ENCODE peak calls at places on chromosomes 13 and 19, in nine cellular contexts. D is astrocyte of the cerebellum, X is ascending aorta, E is fibroblast of mammary gland, N is AG09319, Q is AG10803, M is GM23338, H is mucosa of descending colon, R is HFFc6. T is an unnamed sample.

GRCh38 chr19:34232566-34233481 is 21.5 kb upstream of the GARRE1 start:
- DNase-seq in X (peak; percentile 77), H (no peak), M (no peak), R (peak; percentile 96), D (peak; percentile 95), E (peak; percentile 92), Q (peak; percentile 94), N (peak; percentile 62), T (peak; percentile 76)

GRCh38 chr19:48113190-48113917 is 2.7 kb upstream of the PLA2G4C start:
- DNase-seq in X (no peak), D (no peak), R (no peak), M (no peak), Q (no peak), E (no peak), N (no peak), H (no peak), T (no peak)

GRCh38 chr19:48724796-48725753 is 5.5 kb upstream of the MAMSTR start:
- DNase-seq in D (peak; percentile 71), H (no peak), R (peak; percentile 78), E (peak; percentile 97), Q (peak; percentile 79), X (peak; percentile 89), M (peak; percentile 92), N (no peak), T (peak; percentile 38)

GRCh38 chr13:102293723-102294122 is 108.1 kb downstream of the FGF14 start:
- DNase-seq in R (no peak), H (no peak), E (no peak), M (no peak), D (no peak), N (no peak), Q (no peak), X (no peak), T (no peak)

GRCh38 chr19:15640294-15640903 is at the start of gene CYP4F3:
- DNase-seq in Q (no peak), X (no peak), E (no peak), D (no peak), H (peak; percentile 98), M (no peak), R (no peak), N (no peak), T (peak; percentile 93)

GRCh38 chr13:73991884-73992283 is 142.3 kb downstream of the KLF12 start:
- DNase-seq in N (no peak), Q (no peak), M (no peak), H (no peak), R (no peak), D (no peak), X (no peak), E (no peak), T (no peak)

GRCh38 chr19:33052352-33052972 is 12.2 kb downstream of the RHPN2 start:
- DNase-seq in N (no peak), M (no peak), Q (peak; percentile 49), E (peak; percentile 45), D (no peak), H (peak; percentile 59), X (no peak), R (peak; percentile 28), T (peak; percentile 66)

GRCh38 chr13:112892759-112893569 is 76.0 kb upstream of the MCF2L start:
- DNase-seq in Q (no peak), N (no peak), X (no peak), H (peak; percentile 46), M (no peak), R (no peak), D (no peak), E (no peak), T (peak; percentile 15)

GRCh38 chr13:44294868-44295267 is 78.8 kb upstream of the SERP2 start:
- DNase-seq in X (peak; percentile 3), M (no peak), D (no peak), N (no peak), E (no peak), H (no peak), Q (no peak), R (no peak), T (no peak)

GRCh38 chr19:10812902-10813404 is 23.1 kb downstream of the TMED1 start:
- DNase-seq in H (peak; percentile 42), Q (peak; percentile 95), M (no peak), E (peak; percentile 97), D (peak; percentile 49), R (peak; percentile 97), N (peak; percentile 81), X (peak; percentile 89), T (no peak)

GRCh38 chr13:112880976-112881540 is 88.0 kb upstream of the MCF2L start:
- DNase-seq in D (no peak), X (no peak), H (no peak), N (no peak), Q (no peak), E (no peak), M (no peak), R (no peak), T (no peak)

GRCh38 chr13:114130708-114131580 is 1.5 kb downstream of the RASA3 start:
- DNase-seq in N (peak; percentile 42), E (peak; percentile 89), H (no peak), Q (peak; percentile 88), D (peak; percentile 85), M (peak; percentile 78), R (peak; percentile 96), X (peak; percentile 88), T (no peak)

GRCh38 chr13:111215081-111216047 is 100.3 kb downstream of the ARHGEF7 start:
- DNase-seq in H (no peak), R (no peak), X (peak; percentile 51), N (no peak), M (peak; percentile 64), D (no peak), E (no peak), Q (no peak), T (no peak)

GRCh38 chr19:49690656-49691242 is at the start of gene CPT1C:
- DNase-seq in M (peak; percentile 97), E (peak; percentile 74), N (peak; percentile 49), X (peak; percentile 82), H (peak; percentile 67), Q (peak; percentile 67), D (peak; percentile 48), R (peak; percentile 77), T (no peak)

DNA sequence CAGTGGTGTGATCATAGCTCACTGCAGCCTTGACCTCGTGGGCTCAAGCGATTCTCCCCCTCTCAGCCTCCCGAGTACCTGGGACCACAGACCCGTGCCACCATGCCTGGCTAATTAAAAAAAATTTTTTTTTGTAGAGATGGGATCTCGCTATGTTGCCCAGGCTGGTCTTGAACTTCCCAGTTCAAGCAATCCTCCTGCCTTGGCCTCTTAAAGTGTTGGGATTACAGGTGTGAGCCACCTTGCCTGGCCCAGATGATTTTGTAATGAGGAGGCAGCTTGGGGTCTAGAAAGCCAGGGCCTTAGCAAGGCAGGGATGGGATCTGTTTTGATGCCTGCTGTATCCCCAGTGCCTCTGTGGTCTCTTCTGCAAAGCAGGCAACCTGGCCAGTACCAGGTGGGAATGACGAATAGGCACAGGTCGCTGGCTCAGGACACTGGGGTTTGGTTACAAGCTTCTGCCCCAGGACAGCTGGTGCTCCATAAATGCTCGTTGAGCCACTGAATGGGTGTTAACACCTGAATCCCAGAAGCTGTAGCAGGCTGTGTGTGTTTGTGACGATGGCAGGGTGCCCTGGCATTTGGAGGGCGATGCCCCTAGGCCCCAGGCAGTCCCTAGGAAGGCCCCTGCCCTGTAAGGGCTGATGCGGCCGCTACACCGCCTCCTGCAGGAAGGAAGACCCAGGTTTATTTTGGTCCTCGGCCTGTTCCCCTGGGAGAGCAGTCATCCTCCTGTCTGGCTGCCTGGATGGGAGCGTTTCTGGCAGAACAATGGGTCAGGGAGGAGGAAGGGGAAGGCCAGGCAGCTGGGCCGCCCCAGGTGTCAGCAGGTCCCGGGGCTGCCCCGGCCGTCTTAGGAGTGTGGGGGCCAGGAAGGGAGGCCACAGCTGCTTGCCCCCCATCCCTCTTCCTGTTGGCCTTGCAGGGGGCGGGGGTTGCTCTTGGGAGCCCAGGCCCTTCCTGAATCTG is 8.6 kb downstream of the TNFAIP8L1 start:
- DNase-seq in X (no peak), M (peak; percentile 63), H (no peak), D (no peak), R (no peak), E (peak; percentile 49), Q (no peak), N (no peak), T (no peak)
- TF ChIP-seq CTCF in X (no peak), M (peak; percentile 64), H (no peak), D (no peak), R (peak; percentile 26), E (peak; percentile 11), Q (no peak), N (no peak), T (no peak)

DNA sequence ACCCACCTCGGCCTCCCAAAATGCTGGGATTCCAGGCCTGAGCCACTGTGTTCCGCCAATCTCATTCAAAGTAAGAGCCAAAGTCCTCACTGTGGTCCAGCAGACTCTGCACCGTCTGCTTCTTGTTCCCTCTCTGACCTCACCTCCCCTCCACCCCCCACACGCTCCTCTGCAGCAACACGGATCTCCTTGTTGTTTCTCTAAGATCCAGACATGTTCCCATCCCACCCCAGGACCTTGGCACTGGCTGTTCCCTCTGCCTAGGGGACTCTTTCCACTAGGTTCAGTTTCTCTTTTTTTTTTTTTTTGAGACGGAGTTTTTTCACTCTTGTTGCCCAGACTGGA is 38.4 kb downstream of the LTBP4 start:
- DNase-seq in N (no peak), D (no peak), Q (no peak), M (no peak), E (no peak), X (no peak), H (no peak), R (no peak), T (no peak)
- TF ChIP-seq CTCF in N (no peak), D (no peak), Q (no peak), M (no peak), E (no peak), X (no peak), H (no peak), R (no peak), T (no peak)

GRCh38 chr13:47081850-47082249 is 185.0 kb upstream of the HTR2A start:
- DNase-seq in D (no peak), X (no peak), N (no peak), H (no peak), R (no peak), M (no peak), E (no peak), Q (no peak), T (no peak)
- TF ChIP-seq CTCF in D (no peak), X (no peak), N (no peak), H (no peak), R (no peak), M (no peak), E (no peak), Q (no peak), T (no peak)

GRCh38 chr13:66689037-66689619 is 541.0 kb downstream of the PCDH9 start:
- DNase-seq in H (no peak), M (peak; percentile 19), R (no peak), X (no peak), E (peak; percentile 11), Q (no peak), D (no peak), N (no peak), T (no peak)
- TF ChIP-seq CTCF in H (no peak), M (peak; percentile 44), R (peak; percentile 48), X (no peak), E (peak; percentile 25), Q (peak; percentile 26), D (peak; percentile 40), N (peak; percentile 18), T (no peak)

GRCh38 chr13:41310963-41311606 is at the start of gene NAA16:
- DNase-seq in M (peak; percentile 91), Q (peak; percentile 78), D (peak; percentile 75), X (peak; percentile 95), N (peak; percentile 65), E (peak; percentile 87), H (peak; percentile 89), R (peak; percentile 85), T (peak; percentile 88)
- TF ChIP-seq CTCF in M (no peak), Q (no peak), D (no peak), X (peak; percentile 4), N (no peak), E (no peak), H (no peak), R (peak; percentile 26), T (no peak)